ENCODE peak calls at places on chromosomes 11 and 22, in four cellular contexts. One of them, this sample, is unnamed.

GRCh38 chr11:44955019-44955738 is 4.5 kb upstream of the TP53I11 start:
- DNase-seq in adrenal gland: peak; percentile 72
- DNase-seq in thoracic aorta: no peak
- DNase-seq in stomach: peak; percentile 55
- DNase-seq in this sample: no peak

GRCh38 chr22:41474878-41475451 is 6.0 kb downstream of the ACO2 start:
- DNase-seq in thoracic aorta: no peak
- DNase-seq in adrenal gland: no peak
- DNase-seq in stomach: no peak
- DNase-seq in this sample: no peak

GRCh38 chr22:21055564-21055834 is 9.8 kb downstream of the LRRC74B start:
- DNase-seq in thoracic aorta: no peak
- DNase-seq in adrenal gland: no peak
- DNase-seq in stomach: no peak
- DNase-seq in this sample: no peak

GRCh38 chr22:50603511-50604255 is 3.1 kb downstream of the MAPK8IP2 start:
- DNase-seq in adrenal gland: no peak
- DNase-seq in thoracic aorta: no peak
- DNase-seq in stomach: no peak
- DNase-seq in this sample: peak; percentile 54

GRCh38 chr22:46502346-46502745 is 35.1 kb downstream of the CELSR1 start:
- DNase-seq in adrenal gland: no peak
- DNase-seq in stomach: no peak
- DNase-seq in thoracic aorta: no peak
- DNase-seq in this sample: no peak

GRCh38 chr11:65884716-65885092 is 3.6 kb downstream of the FIBP start:
- DNase-seq in adrenal gland: peak; percentile 73
- DNase-seq in thoracic aorta: no peak
- DNase-seq in stomach: peak; percentile 83
- DNase-seq in this sample: peak; percentile 66

GRCh38 chr11:86041975-86042378 is 26.9 kb downstream of the PICALM start:
- DNase-seq in stomach: peak; percentile 64
- DNase-seq in thoracic aorta: peak; percentile 57
- DNase-seq in adrenal gland: peak; percentile 64
- DNase-seq in this sample: no peak

GRCh38 chr11:66126808-66127555 is 56.9 kb downstream of the PACS1 start:
- DNase-seq in stomach: peak; percentile 56
- DNase-seq in thoracic aorta: peak; percentile 6
- DNase-seq in adrenal gland: peak; percentile 31
- DNase-seq in this sample: no peak

GRCh38 chr22:35539910-35540599 is 576 bp upstream of the RASD2 start:
- DNase-seq in adrenal gland: peak; percentile 48
- DNase-seq in stomach: peak; percentile 66
- DNase-seq in thoracic aorta: no peak
- DNase-seq in this sample: no peak

GRCh38 chr11:41201156-41201555 is 258.3 kb downstream of the LRRC4C start:
- DNase-seq in stomach: peak; percentile 26
- DNase-seq in adrenal gland: peak; percentile 25
- DNase-seq in thoracic aorta: no peak
- DNase-seq in this sample: no peak

GRCh38 chr11:64181506-64182411 is 4.2 kb upstream of the STIP1 start:
- DNase-seq in thoracic aorta: peak; percentile 81
- DNase-seq in adrenal gland: peak; percentile 97
- DNase-seq in stomach: peak; percentile 93
- DNase-seq in this sample: no peak

GRCh38 chr11:19929655-19930054 is 217.0 kb downstream of the NAV2 start:
- DNase-seq in adrenal gland: no peak
- DNase-seq in thoracic aorta: no peak
- DNase-seq in stomach: no peak
- DNase-seq in this sample: no peak

GRCh38 chr11:17649696-17650600 is 69.4 kb upstream of the MYOD1 start:
- DNase-seq in adrenal gland: no peak
- DNase-seq in thoracic aorta: no peak
- DNase-seq in stomach: no peak
- DNase-seq in this sample: no peak

GRCh38 chr22:45323695-45324094 is 14.0 kb downstream of the FAM118A start:
- DNase-seq in stomach: no peak
- DNase-seq in adrenal gland: no peak
- DNase-seq in thoracic aorta: no peak
- DNase-seq in this sample: no peak

GRCh38 chr22:32354360-32355351 is 3.0 kb upstream of the RFPL3 start:
- DNase-seq in adrenal gland: no peak
- DNase-seq in thoracic aorta: no peak
- DNase-seq in stomach: no peak
- DNase-seq in this sample: no peak

GRCh38 chr11:34308049-34308692 is 49.6 kb downstream of the ABTB2 start:
- DNase-seq in thoracic aorta: no peak
- DNase-seq in stomach: no peak
- DNase-seq in adrenal gland: no peak
- DNase-seq in this sample: no peak

GRCh38 chr11:96782632-96783031 is 392.8 kb downstream of the JRKL start:
- DNase-seq in stomach: no peak
- DNase-seq in thoracic aorta: no peak
- DNase-seq in adrenal gland: no peak
- DNase-seq in this sample: no peak

GRCh38 chr11:77791301-77791700 is 29.2 kb downstream of the RSF1 start:
- DNase-seq in thoracic aorta: no peak
- DNase-seq in adrenal gland: no peak
- DNase-seq in stomach: no peak
- DNase-seq in this sample: no peak

GRCh38 chr11:63567044-63567840 is 4.1 kb upstream of the PLAAT2 start:
- DNase-seq in thoracic aorta: no peak
- DNase-seq in adrenal gland: peak; percentile 31
- DNase-seq in stomach: no peak
- DNase-seq in this sample: no peak

GRCh38 chr22:33921576-33922181 is 1.4 kb upstream of the LARGE1 start:
- DNase-seq in adrenal gland: peak; percentile 63
- DNase-seq in thoracic aorta: no peak
- DNase-seq in stomach: peak; percentile 64
- DNase-seq in this sample: no peak

GRCh38 chr11:79400717-79401330 is 40.0 kb downstream of the TENM4 start:
- DNase-seq in stomach: peak; percentile 48
- DNase-seq in thoracic aorta: no peak
- DNase-seq in adrenal gland: peak; percentile 73
- DNase-seq in this sample: no peak

GRCh38 chr22:20656902-20657836 is 116.7 kb upstream of the SERPIND1 start:
- DNase-seq in thoracic aorta: no peak
- DNase-seq in stomach: no peak
- DNase-seq in adrenal gland: no peak
- DNase-seq in this sample: no peak

GRCh38 chr22:17984114-17984513 is 40.2 kb downstream of the MICAL3 start:
- DNase-seq in thoracic aorta: no peak
- DNase-seq in adrenal gland: no peak
- DNase-seq in stomach: no peak
- DNase-seq in this sample: no peak

GRCh38 chr11:115652501-115652900 is 148.3 kb upstream of the CADM1 start:
- DNase-seq in thoracic aorta: no peak
- DNase-seq in stomach: no peak
- DNase-seq in adrenal gland: no peak
- DNase-seq in this sample: no peak

GRCh38 chr11:123454060-123454651 is 24.1 kb downstream of the GRAMD1B start:
- DNase-seq in thoracic aorta: no peak
- DNase-seq in adrenal gland: peak; percentile 91
- DNase-seq in stomach: no peak
- DNase-seq in this sample: peak; percentile 86

GRCh38 chr11:111310088-111310487 is 11.7 kb downstream of the POU2AF3 start:
- DNase-seq in thoracic aorta: no peak
- DNase-seq in adrenal gland: no peak
- DNase-seq in stomach: no peak
- DNase-seq in this sample: no peak

GRCh38 chr22:31639640-31640039 is 22.4 kb downstream of the PISD start:
- DNase-seq in thoracic aorta: no peak
- DNase-seq in adrenal gland: no peak
- DNase-seq in stomach: peak; percentile 61
- DNase-seq in this sample: no peak

GRCh38 chr22:27576815-27577564 is 224.6 kb downstream of the MN1 start:
- DNase-seq in thoracic aorta: no peak
- DNase-seq in adrenal gland: no peak
- DNase-seq in stomach: no peak
- DNase-seq in this sample: no peak

GRCh38 chr22:40310771-40311120 is 35.6 kb upstream of the ADSL start:
- DNase-seq in stomach: no peak
- DNase-seq in adrenal gland: no peak
- DNase-seq in thoracic aorta: no peak
- DNase-seq in this sample: no peak

GRCh38 chr11:130197386-130198035 is 37.9 kb downstream of the ST14 start:
- DNase-seq in adrenal gland: no peak
- DNase-seq in stomach: no peak
- DNase-seq in thoracic aorta: no peak
- DNase-seq in this sample: peak; percentile 86

GRCh38 chr11:94396282-94396681 is 4.9 kb downstream of the GPR83 start:
- DNase-seq in thoracic aorta: no peak
- DNase-seq in stomach: no peak
- DNase-seq in adrenal gland: no peak
- DNase-seq in this sample: no peak

GRCh38 chr11:35305670-35306382 is 113.5 kb downstream of the SLC1A2 start:
- DNase-seq in adrenal gland: peak; percentile 68
- DNase-seq in stomach: peak; percentile 36
- DNase-seq in thoracic aorta: no peak
- DNase-seq in this sample: no peak

GRCh38 chr22:29475550-29475949 is 4.5 kb upstream of the NEFH start:
- DNase-seq in adrenal gland: no peak
- DNase-seq in thoracic aorta: no peak
- DNase-seq in stomach: no peak
- DNase-seq in this sample: no peak

GRCh38 chr11:64251986-64252837 is 882 bp downstream of the PLCB3 start:
- DNase-seq in stomach: peak; percentile 78
- DNase-seq in adrenal gland: peak; percentile 62
- DNase-seq in thoracic aorta: no peak
- DNase-seq in this sample: no peak

GRCh38 chr11:61626580-61627380 is 45.9 kb upstream of the SYT7 start:
- DNase-seq in stomach: peak; percentile 89
- DNase-seq in adrenal gland: peak; percentile 24
- DNase-seq in thoracic aorta: no peak
- DNase-seq in this sample: peak; percentile 86

GRCh38 chr11:831132-831864 is 1.5 kb upstream of the CD151 start:
- DNase-seq in thoracic aorta: no peak
- DNase-seq in adrenal gland: peak; percentile 87
- DNase-seq in stomach: no peak
- DNase-seq in this sample: no peak
- H3K4me3 ChIP-seq in thoracic aorta: no peak overlapping the region
- H3K4me3 ChIP-seq in adrenal gland: no peak overlapping the region
- H3K4me3 ChIP-seq in stomach: no peak overlapping the region
- H3K4me3 ChIP-seq in this sample: no peak overlapping the region

DNA sequence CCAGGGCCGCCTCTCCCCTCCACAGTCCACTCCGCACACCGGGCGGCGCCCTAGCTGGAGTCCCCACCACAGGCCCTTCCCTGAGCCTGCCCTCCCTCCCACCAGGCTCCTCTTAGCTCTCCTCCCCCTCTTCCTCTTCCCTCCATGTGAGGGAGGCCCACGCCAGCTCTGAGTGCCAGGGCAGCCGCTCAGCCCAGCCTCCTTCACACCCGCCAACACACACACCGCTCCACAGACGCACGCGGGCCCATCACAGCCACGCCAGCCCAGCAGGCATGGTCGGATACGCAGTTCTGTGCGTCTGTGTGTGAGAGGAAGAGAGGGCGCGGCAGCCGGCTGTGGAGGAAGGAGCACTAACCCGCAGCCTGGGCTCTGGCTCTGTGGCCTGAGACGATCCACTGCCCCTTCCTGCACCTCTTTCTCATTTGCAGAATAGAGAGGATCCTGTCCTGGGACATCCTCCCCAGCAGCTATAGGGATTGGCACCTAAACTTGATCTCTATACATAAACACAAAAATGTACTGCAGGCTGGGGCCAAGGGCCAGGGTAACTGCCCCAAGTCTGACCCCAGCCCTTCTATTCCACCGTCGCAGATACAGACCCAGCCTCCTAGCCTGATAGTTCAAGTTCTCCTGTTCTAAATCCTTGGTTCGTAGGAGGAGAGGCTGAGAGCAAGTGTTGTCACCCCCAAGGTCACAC is 3.5 kb downstream of the CHRM4 start:
- DNase-seq in adrenal gland: no peak
- DNase-seq in stomach: no peak
- DNase-seq in thoracic aorta: no peak
- DNase-seq in this sample: no peak
- H3K27ac ChIP-seq in adrenal gland: no peak overlapping the region
- H3K27ac ChIP-seq in stomach: no peak overlapping the region
- H3K27ac ChIP-seq in thoracic aorta: no peak overlapping the region
- H3K27ac ChIP-seq in this sample: no peak overlapping the region

GRCh38 chr22:22712666-22713365 is 68.4 kb downstream of the GGTLC2 start:
- DNase-seq in stomach: no peak
- DNase-seq in adrenal gland: no peak
- DNase-seq in thoracic aorta: no peak
- DNase-seq in this sample: no peak
- H3K4me3 ChIP-seq in stomach: no peak overlapping the region
- H3K4me3 ChIP-seq in adrenal gland: no peak overlapping the region
- H3K4me3 ChIP-seq in thoracic aorta: no peak overlapping the region
- H3K4me3 ChIP-seq in this sample: no peak overlapping the region

DNA sequence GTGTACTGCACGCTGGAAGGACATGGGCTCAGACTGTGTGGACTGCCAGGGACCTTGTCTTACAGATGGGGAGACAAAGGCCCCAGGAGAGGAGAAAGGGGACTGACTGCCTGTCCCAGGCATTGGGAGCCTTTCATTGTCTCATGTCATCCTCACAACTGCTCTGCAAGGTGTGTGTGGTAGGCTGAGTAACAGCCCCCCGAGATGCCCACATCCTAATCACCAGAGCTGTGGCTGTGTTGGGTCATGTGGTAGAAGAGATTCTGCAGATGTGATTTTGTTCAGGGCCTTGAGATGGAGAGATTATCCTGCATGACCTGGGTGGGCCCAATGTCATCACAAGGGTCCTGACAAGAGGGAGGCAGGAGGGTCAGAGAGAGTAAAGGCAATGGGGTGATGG is 39.1 kb downstream of the ARRB1 start:
- DNase-seq in thoracic aorta: no peak
- DNase-seq in adrenal gland: no peak
- DNase-seq in stomach: no peak
- DNase-seq in this sample: no peak
- H3K27ac ChIP-seq in thoracic aorta: no peak overlapping the region
- H3K27ac ChIP-seq in adrenal gland: no peak overlapping the region
- H3K27ac ChIP-seq in stomach: peak overlapping the region; percentile 97
- H3K27ac ChIP-seq in this sample: no peak overlapping the region

GRCh38 chr11:32895471-32895870 is 2.9 kb downstream of the QSER1 start:
- DNase-seq in thoracic aorta: no peak
- DNase-seq in stomach: no peak
- DNase-seq in adrenal gland: no peak
- DNase-seq in this sample: no peak
- H3K4me3 ChIP-seq in thoracic aorta: no peak overlapping the region
- H3K4me3 ChIP-seq in stomach: no peak overlapping the region
- H3K4me3 ChIP-seq in adrenal gland: no peak overlapping the region
- H3K4me3 ChIP-seq in this sample: no peak overlapping the region

GRCh38 chr11:101567086-101567485 is 16.7 kb downstream of the TRPC6 start:
- DNase-seq in stomach: no peak
- DNase-seq in adrenal gland: no peak
- DNase-seq in thoracic aorta: no peak
- DNase-seq in this sample: no peak
- H3K27ac ChIP-seq in stomach: no peak overlapping the region
- H3K27ac ChIP-seq in adrenal gland: no peak overlapping the region
- H3K27ac ChIP-seq in thoracic aorta: no peak overlapping the region
- H3K27ac ChIP-seq in this sample: no peak overlapping the region

This sample was measured in RWPE2.